ENCODE peak calls at places on chromosomes 2 and 18, in four cellular contexts. One of them, this sample, is unnamed.

GRCh38 chr2:228986961-228987360 is 284.1 kb downstream of the PID1 start:
- DNase-seq in NCI-H2081: peak; percentile 0
- DNase-seq in fibroblast of mammary gland: no peak
- DNase-seq in heart right ventricle: no peak
- DNase-seq in this sample: no peak

GRCh38 chr18:23743733-23744333 is 54.6 kb downstream of the LAMA3 start:
- DNase-seq in NCI-H2081: peak; percentile 13
- DNase-seq in heart right ventricle: no peak
- DNase-seq in fibroblast of mammary gland: no peak
- DNase-seq in this sample: no peak

GRCh38 chr2:231469568-231469920 is 5.3 kb upstream of the NCL start:
- DNase-seq in fibroblast of mammary gland: no peak
- DNase-seq in heart right ventricle: no peak
- DNase-seq in NCI-H2081: no peak
- DNase-seq in this sample: no peak

GRCh38 chr2:11068856-11069526 is 86.3 kb upstream of the SLC66A3 start:
- DNase-seq in NCI-H2081: no peak
- DNase-seq in heart right ventricle: no peak
- DNase-seq in fibroblast of mammary gland: no peak
- DNase-seq in this sample: no peak

GRCh38 chr2:68429311-68429826 is 37.7 kb downstream of the FBXO48 start:
- DNase-seq in fibroblast of mammary gland: no peak
- DNase-seq in NCI-H2081: no peak
- DNase-seq in heart right ventricle: no peak
- DNase-seq in this sample: no peak

GRCh38 chr2:227238242-227239237 is 74.1 kb downstream of the COL4A3 start:
- DNase-seq in NCI-H2081: peak; percentile 60
- DNase-seq in heart right ventricle: peak; percentile 76
- DNase-seq in fibroblast of mammary gland: peak; percentile 74
- DNase-seq in this sample: peak; percentile 60

GRCh38 chr18:31617029-31617717 is 25.5 kb downstream of the TTR start:
- DNase-seq in heart right ventricle: no peak
- DNase-seq in NCI-H2081: no peak
- DNase-seq in fibroblast of mammary gland: no peak
- DNase-seq in this sample: no peak

GRCh38 chr2:197571622-197572271 is 55.9 kb downstream of the MOB4 start:
- DNase-seq in NCI-H2081: no peak
- DNase-seq in heart right ventricle: no peak
- DNase-seq in fibroblast of mammary gland: peak; percentile 68
- DNase-seq in this sample: no peak

GRCh38 chr2:168217920-168218319 is 29.5 kb downstream of the STK39 start:
- DNase-seq in fibroblast of mammary gland: no peak
- DNase-seq in heart right ventricle: no peak
- DNase-seq in NCI-H2081: no peak
- DNase-seq in this sample: no peak